ENCODE peak calls at places on chromosomes 16 and 17, in six cellular contexts. One of them, this sample, is unnamed.

GRCh38 chr17:43874293-43874692 is 27.3 kb downstream of the CD300LG start:
- DNase-seq in H1: no peak
- DNase-seq in HCT116: no peak
- DNase-seq in HepG2: no peak
- DNase-seq in GM12878: no peak
- DNase-seq in K562: no peak
- DNase-seq in this sample: no peak

GRCh38 chr17:72811976-72812687 is 280.4 kb downstream of the SLC39A11 start:
- DNase-seq in HCT116: no peak
- DNase-seq in HepG2: no peak
- DNase-seq in H1: no peak
- DNase-seq in GM12878: no peak
- DNase-seq in K562: no peak
- DNase-seq in this sample: no peak

GRCh38 chr16:4231367-4231766 is 10.5 kb downstream of the SRL start:
- DNase-seq in HCT116: no peak
- DNase-seq in H1: no peak
- DNase-seq in HepG2: no peak
- DNase-seq in GM12878: no peak
- DNase-seq in K562: no peak
- DNase-seq in this sample: no peak

GRCh38 chr16:58459344-58460218 is 40.4 kb upstream of the NDRG4 start:
- DNase-seq in HepG2: peak
- DNase-seq in HCT116: peak
- DNase-seq in H1: no peak
- DNase-seq in K562: no peak
- DNase-seq in GM12878: no peak
- DNase-seq in this sample: no peak

GRCh38 chr16:49440156-49441065 is 66.8 kb downstream of the C16orf78 start:
- DNase-seq in K562: no peak
- DNase-seq in H1: no peak
- DNase-seq in GM12878: no peak
- DNase-seq in HCT116: no peak
- DNase-seq in HepG2: no peak
- DNase-seq in this sample: no peak

GRCh38 chr16:8492690-8493089 is 97.6 kb downstream of the TMEM114 start:
- DNase-seq in H1: no peak
- DNase-seq in HCT116: no peak
- DNase-seq in HepG2: no peak
- DNase-seq in K562: no peak
- DNase-seq in GM12878: no peak
- DNase-seq in this sample: no peak

GRCh38 chr17:81004336-81005015 is 12.8 kb downstream of the CHMP6 start:
- DNase-seq in HepG2: no peak
- DNase-seq in GM12878: no peak
- DNase-seq in HCT116: no peak
- DNase-seq in H1: no peak
- DNase-seq in K562: no peak
- DNase-seq in this sample: no peak

GRCh38 chr16:53029971-53030370 is 22.7 kb downstream of the CHD9NB start:
- DNase-seq in HCT116: no peak
- DNase-seq in HepG2: no peak
- DNase-seq in GM12878: no peak
- DNase-seq in K562: no peak
- DNase-seq in H1: no peak
- DNase-seq in this sample: no peak

GRCh38 chr16:88478115-88478514 is 25.0 kb downstream of the ZFPM1 start:
- DNase-seq in HCT116: no peak
- DNase-seq in GM12878: no peak
- DNase-seq in HepG2: no peak
- DNase-seq in K562: no peak
- DNase-seq in H1: no peak
- DNase-seq in this sample: no peak

GRCh38 chr17:39793473-39793872 is 55.7 kb downstream of the GRB7 start:
- DNase-seq in K562: no peak
- DNase-seq in HepG2: no peak
- DNase-seq in HCT116: no peak
- DNase-seq in GM12878: no peak
- DNase-seq in H1: no peak
- DNase-seq in this sample: no peak

GRCh38 chr17:81076097-81076754 is 41.3 kb downstream of the BAIAP2 start:
- DNase-seq in H1: no peak
- DNase-seq in HepG2: no peak
- DNase-seq in HCT116: no peak
- DNase-seq in GM12878: no peak
- DNase-seq in K562: no peak
- DNase-seq in this sample: no peak

GRCh38 chr16:70473446-70474319 is 19.3 kb downstream of the FCSK start:
- DNase-seq in K562: no peak
- DNase-seq in HCT116: no peak
- DNase-seq in H1: no peak
- DNase-seq in HepG2: no peak
- DNase-seq in GM12878: no peak
- DNase-seq in this sample: no peak

GRCh38 chr16:74841469-74841868 is 66.8 kb upstream of the FA2H start:
- DNase-seq in K562: no peak
- DNase-seq in GM12878: no peak
- DNase-seq in HCT116: no peak
- DNase-seq in H1: no peak
- DNase-seq in HepG2: no peak
- DNase-seq in this sample: no peak

GRCh38 chr17:74245818-74246204 is 28.2 kb upstream of the DNAI2 start:
- DNase-seq in H1: no peak
- DNase-seq in K562: no peak
- DNase-seq in HepG2: no peak
- DNase-seq in HCT116: no peak
- DNase-seq in GM12878: no peak
- DNase-seq in this sample: no peak

GRCh38 chr17:44959821-44960523 is 8.1 kb downstream of the C1QL1 start:
- DNase-seq in K562: no peak
- DNase-seq in GM12878: no peak
- DNase-seq in HCT116: no peak
- DNase-seq in H1: no peak
- DNase-seq in HepG2: no peak
- DNase-seq in this sample: no peak

GRCh38 chr16:28182183-28182582 is 29.6 kb downstream of the XPO6 start:
- DNase-seq in HCT116: no peak
- DNase-seq in H1: no peak
- DNase-seq in K562: no peak
- DNase-seq in HepG2: no peak
- DNase-seq in GM12878: no peak
- DNase-seq in this sample: no peak

GRCh38 chr17:57935833-57936807 is 19.1 kb downstream of the CUEDC1 start:
- DNase-seq in HCT116: no peak
- DNase-seq in HepG2: peak
- DNase-seq in GM12878: no peak
- DNase-seq in H1: no peak
- DNase-seq in K562: no peak
- DNase-seq in this sample: no peak

GRCh38 chr16:90081606-90081970 is 4.5 kb upstream of the PRDM7 start:
- DNase-seq in H1: no peak
- DNase-seq in K562: no peak
- DNase-seq in HepG2: no peak
- DNase-seq in GM12878: no peak
- DNase-seq in HCT116: no peak
- DNase-seq in this sample: no peak

GRCh38 chr17:79811036-79811887 is 14.4 kb upstream of the CBX8 start:
- DNase-seq in HepG2: peak
- DNase-seq in K562: peak
- DNase-seq in H1: no peak
- DNase-seq in GM12878: no peak
- DNase-seq in HCT116: peak
- DNase-seq in this sample: no peak

GRCh38 chr16:48556210-48556912 is 53.6 kb downstream of the N4BP1 start:
- DNase-seq in H1: no peak
- DNase-seq in K562: no peak
- DNase-seq in HCT116: no peak
- DNase-seq in HepG2: peak
- DNase-seq in GM12878: no peak
- DNase-seq in this sample: no peak

GRCh38 chr17:3479988-3480387 is 4.2 kb downstream of the ASPA start:
- DNase-seq in HCT116: no peak
- DNase-seq in GM12878: no peak
- DNase-seq in HepG2: no peak
- DNase-seq in H1: no peak
- DNase-seq in K562: no peak
- DNase-seq in this sample: no peak

GRCh38 chr16:88068476-88069396 is 117.5 kb downstream of the BANP start:
- DNase-seq in H1: no peak
- DNase-seq in HepG2: no peak
- DNase-seq in K562: no peak
- DNase-seq in HCT116: no peak
- DNase-seq in GM12878: no peak
- DNase-seq in this sample: no peak

GRCh38 chr17:7241783-7242716 is at the start of gene GABARAP:
- DNase-seq in H1: no peak
- DNase-seq in K562: peak
- DNase-seq in HepG2: peak
- DNase-seq in GM12878: peak
- DNase-seq in HCT116: peak
- DNase-seq in this sample: peak

GRCh38 chr17:18362509-18363020 is 785 bp downstream of the SHMT1 start:
- DNase-seq in GM12878: no peak
- DNase-seq in H1: no peak
- DNase-seq in K562: no peak
- DNase-seq in HCT116: no peak
- DNase-seq in HepG2: peak
- DNase-seq in this sample: no peak

GRCh38 chr17:76138234-76138895 is 2.7 kb downstream of the FOXJ1 start:
- DNase-seq in GM12878: no peak
- DNase-seq in H1: no peak
- DNase-seq in HCT116: no peak
- DNase-seq in HepG2: peak
- DNase-seq in K562: no peak
- DNase-seq in this sample: no peak

GRCh38 chr17:76139261-76139752 is 1.7 kb downstream of the FOXJ1 start:
- DNase-seq in HCT116: no peak
- DNase-seq in K562: no peak
- DNase-seq in GM12878: no peak
- DNase-seq in HepG2: no peak
- DNase-seq in H1: no peak
- DNase-seq in this sample: no peak

GRCh38 chr17:76137351-76138233 is 3.5 kb downstream of the FOXJ1 start:
- DNase-seq in H1: no peak
- DNase-seq in HepG2: no peak
- DNase-seq in K562: no peak
- DNase-seq in HCT116: no peak
- DNase-seq in GM12878: no peak
- DNase-seq in this sample: no peak

GRCh38 chr17:76139801-76140660 is 1.0 kb downstream of the FOXJ1 start:
- DNase-seq in H1: no peak
- DNase-seq in HepG2: no peak
- DNase-seq in K562: peak
- DNase-seq in HCT116: no peak
- DNase-seq in GM12878: no peak
- DNase-seq in this sample: no peak

GRCh38 chr17:76138896-76139248 is 2.2 kb downstream of the FOXJ1 start:
- DNase-seq in HepG2: no peak
- DNase-seq in HCT116: no peak
- DNase-seq in K562: no peak
- DNase-seq in GM12878: no peak
- DNase-seq in H1: no peak
- DNase-seq in this sample: no peak
- H3K9ac ChIP-seq in HepG2: peak
- H3K9ac ChIP-seq in HCT116: no peak
- H3K9ac ChIP-seq in K562: no peak
- H3K9ac ChIP-seq in GM12878: no peak
- H3K9ac ChIP-seq in H1: no peak
- H3K9ac ChIP-seq in this sample: peak

GRCh38 chr16:54282923-54283734 is 3.5 kb downstream of the IRX3 start:
- DNase-seq in K562: no peak
- DNase-seq in HepG2: no peak
- DNase-seq in HCT116: no peak
- DNase-seq in H1: no peak
- DNase-seq in GM12878: no peak
- DNase-seq in this sample: no peak

GRCh38 chr16:54277845-54278703 is 8.5 kb downstream of the IRX3 start:
- DNase-seq in H1: no peak
- DNase-seq in K562: no peak
- DNase-seq in GM12878: no peak
- DNase-seq in HCT116: no peak
- DNase-seq in HepG2: no peak
- DNase-seq in this sample: no peak

GRCh38 chr16:54281535-54282201 is 4.9 kb downstream of the IRX3 start:
- DNase-seq in HepG2: no peak
- DNase-seq in HCT116: no peak
- DNase-seq in K562: no peak
- DNase-seq in GM12878: no peak
- DNase-seq in H1: no peak
- DNase-seq in this sample: no peak

GRCh38 chr16:54282202-54282922 is 4.2 kb downstream of the IRX3 start:
- DNase-seq in H1: no peak
- DNase-seq in HCT116: peak
- DNase-seq in HepG2: no peak
- DNase-seq in GM12878: no peak
- DNase-seq in K562: peak
- DNase-seq in this sample: no peak

GRCh38 chr16:54280751-54281150 is 5.8 kb downstream of the IRX3 start:
- DNase-seq in K562: no peak
- DNase-seq in GM12878: no peak
- DNase-seq in H1: no peak
- DNase-seq in HepG2: no peak
- DNase-seq in HCT116: peak
- DNase-seq in this sample: no peak
- TF ChIP-seq ZNF274 in K562: no peak
- TF ChIP-seq ZNF274 in GM12878: no peak
- TF ChIP-seq ZNF274 in H1: no peak
- TF ChIP-seq ZNF274 in HepG2: no peak
- TF ChIP-seq ZNF274 in HCT116: no peak
- TF ChIP-seq ZNF274 in this sample: no peak

DNA sequence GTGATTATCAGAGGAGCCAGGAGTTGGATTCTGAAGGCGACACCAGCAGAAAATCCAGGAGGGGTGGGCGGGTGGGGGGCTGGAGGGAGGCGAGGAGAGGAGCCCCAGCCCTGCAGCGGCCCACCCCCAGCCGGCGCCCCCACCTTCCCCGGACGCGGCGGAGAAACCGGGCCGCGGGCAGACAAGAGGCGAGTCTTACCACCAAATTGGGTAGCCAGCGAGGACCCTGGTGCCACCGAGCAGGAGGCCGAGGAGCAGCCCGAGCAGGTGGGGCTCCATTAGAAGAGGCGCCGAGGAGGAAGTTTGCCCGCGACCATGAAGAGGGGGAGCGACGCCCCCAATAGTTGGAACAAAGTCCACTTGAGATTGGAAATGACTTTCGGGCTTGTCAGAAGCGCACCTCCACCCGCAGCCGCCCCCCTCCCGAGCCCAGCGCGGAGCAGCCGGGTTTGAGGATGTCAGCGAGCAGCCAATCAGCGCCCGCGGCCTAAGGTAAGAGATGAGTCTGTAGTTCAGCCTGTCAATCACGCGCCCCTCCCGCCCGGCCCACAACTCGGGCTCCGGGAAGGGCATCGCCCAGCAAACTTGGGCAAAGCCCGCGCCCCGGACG is at the start of gene WNT3:
- DNase-seq in HepG2: no peak
- DNase-seq in H1: no peak
- DNase-seq in GM12878: no peak
- DNase-seq in K562: peak
- DNase-seq in HCT116: no peak
- DNase-seq in this sample: no peak
- H3K9ac ChIP-seq in HepG2: no peak
- H3K9ac ChIP-seq in H1: no peak
- H3K9ac ChIP-seq in GM12878: no peak
- H3K9ac ChIP-seq in K562: peak
- H3K9ac ChIP-seq in HCT116: no peak
- H3K9ac ChIP-seq in this sample: peak

GRCh38 chr16:3182608-3183444 is 5.2 kb upstream of the OR1F1 start:
- DNase-seq in HCT116: no peak
- DNase-seq in GM12878: no peak
- DNase-seq in H1: no peak
- DNase-seq in HepG2: peak
- DNase-seq in K562: peak
- DNase-seq in this sample: no peak
- TF ChIP-seq ZNF274 in HCT116: no peak
- TF ChIP-seq ZNF274 in GM12878: no peak
- TF ChIP-seq ZNF274 in H1: no peak
- TF ChIP-seq ZNF274 in HepG2: no peak
- TF ChIP-seq ZNF274 in K562: no peak
- TF ChIP-seq ZNF274 in this sample: no peak

This sample was measured in NT2/D1.